ENCODE peak calls at places on chromosomes 6 and 20, in seven cellular contexts. W is HCT116, N is WTC11, Y is HepG2, U is K562, A is H1, B is GM12878. P is an unnamed sample.

GRCh38 chr6:37514840-37515239 is 15.1 kb upstream of the CCDC167 start:
- DNase-seq in A (no peak), Y (no peak), W (no peak), B (no peak), N (no peak), U (no peak), P (no peak)

GRCh38 chr20:58981564-58982364 is 708 bp downstream of the NELFCD start:
- DNase-seq in B (no peak), U (peak), W (no peak), A (peak), N (no peak), Y (peak), P (no peak)

GRCh38 chr6:3140201-3140600 is 17.1 kb downstream of the TUBB2A start:
- DNase-seq in W (no peak), U (no peak), B (no peak), A (no peak), N (no peak), Y (no peak), P (no peak)

GRCh38 chr6:148831064-148831463 is 84.2 kb downstream of the UST start:
- DNase-seq in U (no peak), B (no peak), N (no peak), A (no peak), W (no peak), Y (no peak), P (no peak)

GRCh38 chr6:107822154-107823046 is 1.7 kb downstream of the SCML4 start:
- DNase-seq in A (no peak), U (no peak), B (peak), N (no peak), W (no peak), Y (no peak), P (no peak)

GRCh38 chr6:151389640-151390275 is 1.6 kb downstream of the ZBTB2 start:
- DNase-seq in W (no peak), B (no peak), A (no peak), U (peak), Y (peak), N (peak), P (peak)

GRCh38 chr6:12578097-12578496 is 138.5 kb upstream of the PHACTR1 start:
- DNase-seq in U (no peak), Y (no peak), N (no peak), A (no peak), W (no peak), B (no peak), P (no peak)

GRCh38 chr20:36121981-36122930 is 32.3 kb upstream of the EPB41L1 start:
- DNase-seq in U (no peak), A (no peak), Y (no peak), B (no peak), N (no peak), W (peak), P (no peak)

GRCh38 chr6:125700591-125701353 is 48.7 kb upstream of the HEY2 start:
- DNase-seq in N (no peak), W (no peak), A (no peak), Y (no peak), B (no peak), U (no peak), P (no peak)

GRCh38 chr20:13396036-13396435 is 175.0 kb downstream of the ISM1 start:
- DNase-seq in A (no peak), U (no peak), Y (no peak), B (no peak), W (no peak), N (no peak), P (no peak)

GRCh38 chr6:91097316-91097878 is 510.5 kb upstream of the MAP3K7 start:
- DNase-seq in Y (no peak), A (no peak), W (no peak), U (no peak), B (no peak), N (no peak), P (no peak)

GRCh38 chr6:84728602-84729001 is 35.8 kb downstream of the TBX18 start:
- DNase-seq in U (peak), A (no peak), W (peak), N (no peak), B (no peak), Y (peak), P (peak)

DNA sequence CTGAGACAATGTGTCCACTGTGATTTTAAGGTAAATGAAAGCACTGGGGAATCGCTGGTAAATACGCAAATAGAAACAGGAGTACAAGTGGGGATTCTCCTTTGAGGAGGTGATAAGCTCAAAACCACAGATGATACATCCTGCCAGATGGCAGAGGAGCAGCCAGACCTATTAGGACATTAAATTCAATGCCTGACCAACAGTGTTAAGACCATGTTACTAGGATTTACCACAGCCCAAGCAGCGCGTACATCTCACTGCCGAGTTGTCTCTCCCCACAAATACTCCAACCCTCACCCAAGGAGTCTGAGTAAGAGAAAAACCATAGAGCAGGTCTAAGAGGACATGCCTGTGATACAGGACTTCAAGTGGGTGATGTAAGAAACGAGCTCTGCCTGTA is 68.9 kb upstream of the TULP1 start:
- DNase-seq in W (no peak), U (no peak), A (peak), B (no peak), Y (no peak), N (no peak), P (no peak)
- TF ChIP-seq SP1 in W (no peak), U (no peak), A (no peak), B (no peak), Y (no peak), N (no peak), P (no peak)

GRCh38 chr6:162913206-162913605 is 185.4 kb downstream of the PACRG start:
- DNase-seq in W (no peak), B (no peak), U (no peak), A (no peak), Y (no peak), N (no peak), P (no peak)

GRCh38 chr6:162904069-162904663 is 176.4 kb downstream of the PACRG start:
- DNase-seq in W (no peak), N (no peak), A (no peak), U (no peak), B (no peak), Y (no peak), P (no peak)

GRCh38 chr6:162906479-162906878 is 178.7 kb downstream of the PACRG start:
- DNase-seq in U (no peak), B (no peak), Y (no peak), N (no peak), A (no peak), W (no peak), P (no peak)

GRCh38 chr6:162907876-162908481 is 180.2 kb downstream of the PACRG start:
- DNase-seq in B (no peak), W (peak), A (no peak), U (peak), Y (peak), N (no peak), P (no peak)
- TF ChIP-seq SP1 in B (no peak), W (no peak), A (no peak), U (no peak), Y (no peak), N (no peak), P (no peak)

DNA sequence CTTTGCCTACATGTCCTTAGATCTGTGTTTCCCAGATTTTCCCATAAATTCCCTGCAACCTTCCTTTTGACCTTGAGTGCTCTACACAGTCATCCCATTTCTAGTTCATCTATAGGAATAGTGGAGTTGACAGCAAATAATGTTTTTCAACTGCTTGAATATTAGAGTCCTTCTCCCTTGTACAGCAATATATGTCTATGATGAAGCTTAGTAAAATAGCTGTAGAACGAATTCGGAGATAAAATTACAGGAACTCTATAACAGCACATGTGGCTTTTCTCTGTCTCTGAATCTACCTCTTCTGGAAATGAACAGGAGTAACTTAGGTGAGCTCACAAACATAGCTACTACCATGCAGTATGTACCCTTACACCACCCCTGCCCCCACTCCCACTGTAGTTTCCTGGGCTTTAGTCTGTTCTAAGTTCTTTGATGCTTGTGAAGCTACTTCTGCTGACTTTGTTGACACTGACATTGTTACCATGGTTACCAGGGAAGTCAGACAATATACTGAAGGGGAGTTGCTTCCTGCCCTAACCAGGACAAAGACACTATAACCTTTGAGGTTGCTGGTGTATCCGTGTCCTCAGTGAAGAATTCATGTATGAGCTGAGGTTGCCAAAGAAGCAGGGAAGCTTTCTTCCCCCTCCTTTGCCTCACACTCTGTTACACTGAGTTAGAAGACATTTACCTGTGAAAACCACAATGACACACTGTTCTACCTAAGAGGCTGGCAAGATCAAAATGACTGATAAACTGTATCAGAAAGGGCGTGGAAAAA is 35.8 kb upstream of the SHLD1 start:
- DNase-seq in U (peak), Y (peak), A (no peak), N (no peak), W (no peak), B (no peak), P (no peak)
- TF ChIP-seq SP1 in U (no peak), Y (no peak), A (no peak), N (no peak), W (no peak), B (no peak), P (no peak)

DNA sequence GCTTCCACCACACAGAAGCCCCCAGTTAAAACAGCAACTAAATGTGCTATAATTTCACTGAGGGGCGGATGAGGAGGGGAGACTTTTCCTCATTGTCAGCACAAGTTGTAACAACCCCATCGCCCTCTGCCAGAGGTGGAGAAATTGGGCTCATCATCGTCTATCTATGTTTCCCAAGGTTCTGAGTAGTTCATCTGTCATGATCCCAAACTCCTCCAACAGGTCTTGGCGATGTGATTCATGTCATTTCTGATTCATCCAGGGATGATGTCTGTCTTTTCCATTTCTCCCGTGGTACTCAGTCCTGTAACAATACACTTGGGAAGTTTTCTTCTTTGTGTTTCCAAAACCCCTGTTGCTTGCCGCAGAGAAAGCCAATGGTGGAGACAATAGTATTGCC is 51.0 kb downstream of the TFAP2A start:
- DNase-seq in A (no peak), W (no peak), Y (no peak), N (no peak), U (no peak), B (no peak), P (no peak)
- TF ChIP-seq SP1 in A (no peak), W (no peak), Y (no peak), N (no peak), U (no peak), B (no peak), P (no peak)

GRCh38 chr6:89566011-89566775 is 72.4 kb downstream of the LYRM2 start:
- DNase-seq in A (no peak), Y (no peak), W (no peak), N (no peak), U (no peak), B (no peak), P (no peak)

GRCh38 chr6:89563866-89564265 is 74.7 kb downstream of the LYRM2 start:
- DNase-seq in W (no peak), A (no peak), U (no peak), B (no peak), N (no peak), Y (no peak), P (no peak)

GRCh38 chr6:89567635-89568390 is 70.7 kb downstream of the LYRM2 start:
- DNase-seq in W (no peak), B (no peak), U (no peak), Y (peak), N (no peak), A (no peak), P (no peak)

GRCh38 chr6:89564752-89565427 is 73.7 kb downstream of the LYRM2 start:
- DNase-seq in Y (peak), A (no peak), N (no peak), U (no peak), W (no peak), B (no peak), P (no peak)

GRCh38 chr6:89566930-89567634 is 71.5 kb downstream of the LYRM2 start:
- DNase-seq in A (no peak), Y (peak), B (no peak), W (no peak), U (no peak), N (no peak), P (no peak)
- TF ChIP-seq SP1 in A (no peak), Y (no peak), B (no peak), W (no peak), U (no peak), N (no peak), P (no peak)

GRCh38 chr20:33793011-33793931 is 17.9 kb upstream of the CHMP4B start:
- DNase-seq in U (no peak), Y (peak), W (no peak), A (no peak), B (no peak), N (no peak), P (no peak)
- TF ChIP-seq SP1 in U (no peak), Y (no peak), W (no peak), A (no peak), B (no peak), N (no peak), P (no peak)

GRCh38 chr6:73984851-73985250 is 288.8 kb downstream of the CD109 start:
- DNase-seq in W (no peak), A (no peak), Y (no peak), B (no peak), N (no peak), U (no peak), P (no peak)

GRCh38 chr6:73985891-73986290 is 289.9 kb downstream of the CD109 start:
- DNase-seq in N (no peak), B (no peak), U (no peak), W (peak), Y (no peak), A (no peak), P (no peak)

DNA sequence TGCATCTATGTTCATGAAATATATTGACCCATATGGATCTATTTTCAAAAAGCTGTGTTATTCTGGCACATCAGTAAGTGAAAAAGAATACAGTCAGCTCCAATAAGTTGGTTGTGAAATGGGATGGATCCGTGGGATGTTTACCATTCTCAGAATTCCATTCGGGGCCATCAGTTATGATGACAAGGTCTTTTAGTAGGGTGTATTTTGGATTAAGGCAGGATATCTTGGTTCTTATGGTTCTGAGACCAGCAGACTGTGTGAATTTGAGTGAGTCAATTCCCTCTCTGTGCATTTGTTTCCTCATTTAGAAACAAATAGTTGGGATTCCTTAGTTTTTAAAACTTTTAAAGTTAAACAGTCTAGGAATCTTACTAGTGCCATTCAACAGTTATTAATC is 287.4 kb downstream of the CD109 start:
- DNase-seq in U (no peak), A (no peak), B (no peak), Y (no peak), N (no peak), W (no peak), P (no peak)
- TF ChIP-seq SP1 in U (no peak), A (no peak), B (no peak), Y (no peak), N (no peak), W (no peak), P (no peak)

GRCh38 chr6:116997496-116997895 is 120.5 kb downstream of the RFX6 start:
- DNase-seq in A (no peak), B (no peak), W (no peak), Y (no peak), U (no peak), N (no peak), P (no peak)

GRCh38 chr6:116986819-116987218 is 109.8 kb downstream of the RFX6 start:
- DNase-seq in Y (no peak), N (no peak), W (no peak), A (no peak), B (no peak), U (no peak), P (no peak)

GRCh38 chr6:116990679-116991078 is 113.6 kb downstream of the RFX6 start:
- DNase-seq in B (no peak), W (no peak), U (no peak), A (no peak), Y (no peak), N (no peak), P (no peak)

GRCh38 chr6:116996842-116997241 is 119.8 kb downstream of the RFX6 start:
- DNase-seq in Y (no peak), W (no peak), N (peak), B (no peak), A (no peak), U (no peak), P (no peak)

DNA sequence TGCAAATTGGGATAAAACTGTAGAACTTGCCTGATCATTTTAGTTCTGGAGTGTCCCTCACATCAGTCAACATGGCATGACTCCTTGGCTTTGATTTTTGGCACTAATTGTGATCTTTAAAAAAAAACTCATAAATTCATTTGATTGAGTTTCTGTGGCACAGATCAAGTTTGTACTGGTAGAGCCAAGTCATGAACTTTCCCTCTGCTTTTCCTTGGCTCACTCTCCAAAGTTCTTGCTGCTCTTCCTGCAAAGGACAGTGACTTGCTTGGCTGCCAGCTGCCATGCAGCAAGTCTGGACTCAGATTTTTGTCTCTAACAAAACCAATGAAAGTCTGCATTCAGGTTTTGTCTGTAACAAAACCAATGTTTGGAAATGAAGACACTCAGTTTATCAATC is 115.5 kb downstream of the RFX6 start:
- DNase-seq in N (no peak), U (no peak), W (no peak), Y (no peak), A (no peak), B (no peak), P (no peak)
- TF ChIP-seq SP1 in N (no peak), U (no peak), W (no peak), Y (no peak), A (no peak), B (no peak), P (no peak)